ENCODE peak calls at places on chromosomes 3 and 15, in eight cellular contexts. One of them, this sample, is unnamed.

GRCh38 chr3:131218196-131218595 is 163.4 kb upstream of the NUDT16 start:
- DNase-seq in NCI-H187 treated with DMSO at 0.1 percent for 48 hours: no peak
- DNase-seq in hippocampal formation: no peak
- DNase-seq in RWPE1: no peak
- DNase-seq in thyroid gland: no peak
- DNase-seq in CD4-positive, alpha-beta memory T cell: no peak
- DNase-seq in memory B cell: no peak
- DNase-seq in COR-L47: no peak
- DNase-seq in this sample: no peak

GRCh38 chr3:171950373-171950772 is 89.0 kb upstream of the FNDC3B start:
- DNase-seq in NCI-H187 treated with DMSO at 0.1 percent for 48 hours: no peak
- DNase-seq in hippocampal formation: no peak
- DNase-seq in RWPE1: peak; percentile 43
- DNase-seq in thyroid gland: no peak
- DNase-seq in CD4-positive, alpha-beta memory T cell: no peak
- DNase-seq in memory B cell: no peak
- DNase-seq in COR-L47: peak; percentile 41
- DNase-seq in this sample: no peak

GRCh38 chr3:66998075-66998898 is at the start of gene KBTBD8:
- DNase-seq in NCI-H187 treated with DMSO at 0.1 percent for 48 hours: peak; percentile 85
- DNase-seq in hippocampal formation: peak; percentile 100
- DNase-seq in RWPE1: peak; percentile 95
- DNase-seq in thyroid gland: peak; percentile 98
- DNase-seq in CD4-positive, alpha-beta memory T cell: peak; percentile 98
- DNase-seq in memory B cell: peak; percentile 90
- DNase-seq in COR-L47: peak; percentile 93
- DNase-seq in this sample: peak; percentile 100

GRCh38 chr3:135034291-135034768 is 239.3 kb downstream of the EPHB1 start:
- DNase-seq in NCI-H187 treated with DMSO at 0.1 percent for 48 hours: peak; percentile 67
- DNase-seq in hippocampal formation: no peak
- DNase-seq in RWPE1: no peak
- DNase-seq in thyroid gland: peak; percentile 90
- DNase-seq in CD4-positive, alpha-beta memory T cell: no peak
- DNase-seq in memory B cell: no peak
- DNase-seq in COR-L47: peak; percentile 39
- DNase-seq in this sample: no peak

GRCh38 chr15:76904461-76905012 is 603 bp downstream of the SCAPER start:
- DNase-seq in NCI-H187 treated with DMSO at 0.1 percent for 48 hours: no peak
- DNase-seq in hippocampal formation: peak; percentile 21
- DNase-seq in RWPE1: peak; percentile 57
- DNase-seq in thyroid gland: peak; percentile 34
- DNase-seq in CD4-positive, alpha-beta memory T cell: no peak
- DNase-seq in memory B cell: peak; percentile 23
- DNase-seq in COR-L47: peak; percentile 47
- DNase-seq in this sample: peak; percentile 25

GRCh38 chr3:51940648-51941421 is 869 bp downstream of the RRP9 start:
- DNase-seq in NCI-H187 treated with DMSO at 0.1 percent for 48 hours: no peak
- DNase-seq in hippocampal formation: no peak
- DNase-seq in RWPE1: no peak
- DNase-seq in thyroid gland: no peak
- DNase-seq in CD4-positive, alpha-beta memory T cell: no peak
- DNase-seq in memory B cell: no peak
- DNase-seq in COR-L47: no peak
- DNase-seq in this sample: no peak

GRCh38 chr3:37726445-37727000 is 135.2 kb upstream of the CTDSPL start:
- DNase-seq in NCI-H187 treated with DMSO at 0.1 percent for 48 hours: no peak
- DNase-seq in hippocampal formation: no peak
- DNase-seq in RWPE1: no peak
- DNase-seq in thyroid gland: peak; percentile 82
- DNase-seq in CD4-positive, alpha-beta memory T cell: no peak
- DNase-seq in memory B cell: no peak
- DNase-seq in COR-L47: no peak
- DNase-seq in this sample: no peak

GRCh38 chr15:74632601-74633000 is 17.0 kb downstream of the CLK3 start:
- DNase-seq in NCI-H187 treated with DMSO at 0.1 percent for 48 hours: no peak
- DNase-seq in hippocampal formation: no peak
- DNase-seq in RWPE1: no peak
- DNase-seq in thyroid gland: no peak
- DNase-seq in CD4-positive, alpha-beta memory T cell: peak; percentile 5
- DNase-seq in memory B cell: no peak
- DNase-seq in COR-L47: no peak
- DNase-seq in this sample: no peak

GRCh38 chr3:141659821-141660597 is 78.1 kb upstream of the RNF7 start:
- DNase-seq in NCI-H187 treated with DMSO at 0.1 percent for 48 hours: no peak
- DNase-seq in hippocampal formation: peak; percentile 43
- DNase-seq in RWPE1: peak; percentile 34
- DNase-seq in thyroid gland: peak; percentile 83
- DNase-seq in CD4-positive, alpha-beta memory T cell: no peak
- DNase-seq in memory B cell: no peak
- DNase-seq in COR-L47: peak; percentile 88
- DNase-seq in this sample: peak; percentile 27

GRCh38 chr3:30352919-30353318 is 253.5 kb upstream of the TGFBR2 start:
- DNase-seq in NCI-H187 treated with DMSO at 0.1 percent for 48 hours: no peak
- DNase-seq in hippocampal formation: no peak
- DNase-seq in RWPE1: no peak
- DNase-seq in thyroid gland: no peak
- DNase-seq in CD4-positive, alpha-beta memory T cell: no peak
- DNase-seq in memory B cell: no peak
- DNase-seq in COR-L47: no peak
- DNase-seq in this sample: no peak

GRCh38 chr15:100770781-100771584 is 108.6 kb upstream of the ALDH1A3 start:
- DNase-seq in NCI-H187 treated with DMSO at 0.1 percent for 48 hours: no peak
- DNase-seq in hippocampal formation: no peak
- DNase-seq in RWPE1: no peak
- DNase-seq in thyroid gland: no peak
- DNase-seq in CD4-positive, alpha-beta memory T cell: no peak
- DNase-seq in memory B cell: no peak
- DNase-seq in COR-L47: no peak
- DNase-seq in this sample: no peak

GRCh38 chr15:37245358-37245757 is 145.0 kb upstream of the MEIS2 start:
- DNase-seq in NCI-H187 treated with DMSO at 0.1 percent for 48 hours: no peak
- DNase-seq in hippocampal formation: no peak
- DNase-seq in RWPE1: no peak
- DNase-seq in thyroid gland: no peak
- DNase-seq in CD4-positive, alpha-beta memory T cell: no peak
- DNase-seq in memory B cell: no peak
- DNase-seq in COR-L47: no peak
- DNase-seq in this sample: no peak

This sample was measured in occipital lobe.